ENCODE peak calls at places on chromosome 17, in ten cellular contexts. C, G, H, Q, M, U, Y, I, P and J are unnamed samples.

GRCh38 chr17:182164-182751 is 808 bp upstream of the DOC2B start:
- DNase-seq in H (no peak), Q (no peak), G (no peak), Y (no peak), P (no peak), M (no peak), U (no peak), C (peak; percentile 58), I (no peak), J (no peak)

GRCh38 chr17:13102477-13102876 is 84.7 kb upstream of the ELAC2 start:
- DNase-seq in Q (no peak), C (no peak), H (no peak), G (no peak), P (no peak), U (no peak), Y (no peak), I (no peak), M (no peak), J (no peak)

GRCh38 chr17:13562271-13562800 is 39.4 kb downstream of the HS3ST3A1 start:
- DNase-seq in G (no peak), P (no peak), U (peak; percentile 91), Q (peak; percentile 90), H (no peak), I (no peak), Y (no peak), M (no peak), C (peak; percentile 32), J (no peak)

GRCh38 chr17:61218438-61218837 is 181.2 kb upstream of the TBX2 start:
- DNase-seq in I (no peak), Q (peak; percentile 65), P (no peak), G (no peak), C (no peak), Y (no peak), U (peak; percentile 44), M (no peak), H (no peak), J (no peak)

GRCh38 chr17:80869476-80869875 is 122.2 kb upstream of the CHMP6 start:
- DNase-seq in H (no peak), P (no peak), I (no peak), M (no peak), Q (no peak), U (no peak), Y (no peak), C (no peak), G (no peak), J (no peak)

GRCh38 chr17:45813051-45813731 is 29.1 kb downstream of the CRHR1 start:
- DNase-seq in Q (no peak), G (no peak), H (peak; percentile 41), P (no peak), I (no peak), M (no peak), C (peak; percentile 81), Y (no peak), U (no peak), J (no peak)

GRCh38 chr17:75753514-75754377 is 11.2 kb downstream of the GALK1 start:
- DNase-seq in Y (peak; percentile 61), C (peak; percentile 75), P (peak; percentile 76), M (peak; percentile 54), I (peak; percentile 85), U (peak; percentile 94), Q (no peak), H (peak; percentile 61), G (no peak), J (peak; percentile 65)

GRCh38 chr17:30361766-30362279 is 16.9 kb upstream of the CPD start:
- DNase-seq in C (no peak), Y (no peak), I (no peak), H (no peak), P (no peak), Q (no peak), M (no peak), U (no peak), G (no peak), J (no peak)

GRCh38 chr17:68288375-68288774 is 2.6 kb downstream of the SLC16A6 start:
- DNase-seq in H (no peak), P (no peak), Y (no peak), Q (no peak), C (no peak), M (no peak), U (no peak), G (no peak), I (no peak), J (peak; percentile 43)

GRCh38 chr17:59154335-59154720 is 658 bp downstream of the SKA2 start:
- DNase-seq in Y (peak; percentile 9), M (no peak), Q (peak; percentile 56), G (peak; percentile 42), I (peak; percentile 40), P (peak; percentile 56), H (peak; percentile 64), U (peak; percentile 48), C (peak; percentile 72), J (peak; percentile 18)